ENCODE peak calls at places on chromosomes 3 and 15, in four cellular contexts. E is cortex of kidney, C is neuronal stem cell, A is HuH-7.5. I is an unnamed sample.

GRCh38 chr3:111732248-111732879 is 126.7 kb upstream of the PHLDB2 start:
- DNase-seq in E (no peak), C (no peak), A (peak; percentile 34), I (no peak)

GRCh38 chr15:39583586-39584265 is 2.8 kb downstream of the THBS1 start:
- DNase-seq in E (no peak), C (no peak), A (peak; percentile 22), I (no peak)

GRCh38 chr3:176167272-176167671 is 1030.0 kb downstream of the TBL1XR1 start:
- DNase-seq in E (no peak), C (no peak), A (no peak), I (no peak)

GRCh38 chr15:60397772-60398445 is at the start of gene ANXA2:
- DNase-seq in E (no peak), C (no peak), A (peak; percentile 70), I (peak; percentile 59)

GRCh38 chr15:69156726-69157381 is 3.6 kb upstream of the GLCE start:
- DNase-seq in E (no peak), C (no peak), A (no peak), I (no peak)

GRCh38 chr3:195101927-195102608 is 168.9 kb downstream of the XXYLT1 start:
- DNase-seq in E (no peak), C (no peak), A (no peak), I (no peak)

GRCh38 chr3:58536501-58537411 is at the start of gene ACOX2:
- DNase-seq in E (no peak), C (no peak), A (no peak), I (no peak)

GRCh38 chr3:125032100-125032643 is 23.6 kb downstream of the HEG1 start:
- DNase-seq in E (no peak), C (no peak), A (no peak), I (no peak)

GRCh38 chr3:134562055-134562454 is 76.2 kb downstream of the CEP63 start:
- DNase-seq in E (no peak), C (no peak), A (no peak), I (no peak)

GRCh38 chr3:55485208-55485791 is 1.8 kb downstream of the WNT5A start:
- DNase-seq in E (no peak), C (peak; percentile 82), A (peak; percentile 71), I (no peak)